ENCODE peak calls at places on chromosomes 4 and X, in five cellular contexts. One of them, this sample, is unnamed.

GRCh38 chrX:33817266-33817665 is 314.8 kb downstream of the FAM47A start:
- DNase-seq in right cardiac atrium: no peak
- DNase-seq in small intestine: no peak
- DNase-seq in colonic mucosa: no peak
- DNase-seq in dorsolateral prefrontal cortex: no peak
- DNase-seq in this sample: no peak

GRCh38 chr4:37434469-37434868 is 189.9 kb downstream of the NWD2 start:
- DNase-seq in right cardiac atrium: no peak
- DNase-seq in small intestine: peak; percentile 35
- DNase-seq in colonic mucosa: no peak
- DNase-seq in dorsolateral prefrontal cortex: no peak
- DNase-seq in this sample: no peak

GRCh38 chr4:22372958-22373357 is 142.9 kb downstream of the ADGRA3 start:
- DNase-seq in right cardiac atrium: no peak
- DNase-seq in small intestine: no peak
- DNase-seq in colonic mucosa: no peak
- DNase-seq in dorsolateral prefrontal cortex: no peak
- DNase-seq in this sample: no peak

GRCh38 chrX:11755724-11756123 is 2.3 kb upstream of the MSL3 start:
- DNase-seq in right cardiac atrium: no peak
- DNase-seq in small intestine: peak; percentile 7
- DNase-seq in colonic mucosa: no peak
- DNase-seq in dorsolateral prefrontal cortex: no peak
- DNase-seq in this sample: no peak

GRCh38 chr4:141686146-141686775 is 49.9 kb downstream of the IL15 start:
- DNase-seq in right cardiac atrium: no peak
- DNase-seq in small intestine: no peak
- DNase-seq in colonic mucosa: no peak
- DNase-seq in dorsolateral prefrontal cortex: no peak
- DNase-seq in this sample: no peak

GRCh38 chrX:24520472-24520871 is 55.4 kb downstream of the PDK3 start:
- DNase-seq in right cardiac atrium: no peak
- DNase-seq in small intestine: no peak
- DNase-seq in colonic mucosa: no peak
- DNase-seq in dorsolateral prefrontal cortex: no peak
- DNase-seq in this sample: no peak

GRCh38 chr4:67909910-67910905 is 26.4 kb upstream of the TMPRSS11D start:
- DNase-seq in right cardiac atrium: no peak
- DNase-seq in small intestine: peak; percentile 3
- DNase-seq in colonic mucosa: no peak
- DNase-seq in dorsolateral prefrontal cortex: no peak
- DNase-seq in this sample: no peak

GRCh38 chr4:137531121-137531520 is 1.2 kb downstream of the PCDH18 start:
- DNase-seq in right cardiac atrium: no peak
- DNase-seq in small intestine: no peak
- DNase-seq in colonic mucosa: no peak
- DNase-seq in dorsolateral prefrontal cortex: no peak
- DNase-seq in this sample: no peak

GRCh38 chr4:39635023-39635422 is 3.6 kb downstream of the SMIM14 start:
- DNase-seq in right cardiac atrium: no peak
- DNase-seq in small intestine: peak; percentile 27
- DNase-seq in colonic mucosa: peak; percentile 63
- DNase-seq in dorsolateral prefrontal cortex: no peak
- DNase-seq in this sample: no peak

GRCh38 chr4:148061795-148062194 is 329.9 kb downstream of the ARHGAP10 start:
- DNase-seq in right cardiac atrium: no peak
- DNase-seq in small intestine: peak; percentile 72
- DNase-seq in colonic mucosa: peak; percentile 53
- DNase-seq in dorsolateral prefrontal cortex: no peak
- DNase-seq in this sample: no peak
- H3K27me3 ChIP-seq in right cardiac atrium: no peaks in the 10 kb centered on the region
- H3K27me3 ChIP-seq in small intestine: no peaks in the 10 kb centered on the region
- H3K27me3 ChIP-seq in colonic mucosa: no peaks in the 10 kb centered on the region
- H3K27me3 ChIP-seq in dorsolateral prefrontal cortex: no peaks in the 10 kb centered on the region
- H3K27me3 ChIP-seq in this sample: no peaks in the 10 kb centered on the region

DNA sequence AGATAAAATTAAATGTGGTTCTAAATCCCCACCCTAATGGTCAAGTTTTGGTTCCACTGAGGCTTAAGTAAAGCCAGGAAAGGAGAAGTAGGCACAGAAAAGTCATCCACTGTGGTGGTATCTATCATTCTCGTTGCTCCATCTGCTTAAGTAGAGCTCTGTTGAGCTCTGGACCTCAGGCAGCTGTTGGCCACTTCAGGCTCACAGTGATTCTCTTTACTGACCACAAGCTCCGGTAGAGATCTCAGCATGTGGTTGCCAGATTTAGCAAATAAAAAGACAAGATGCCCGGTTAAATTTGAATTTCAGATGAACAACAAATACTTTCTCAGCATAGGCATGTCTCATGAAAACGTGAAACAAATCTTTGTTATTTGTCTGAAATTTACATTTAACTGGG is 132.3 kb upstream of the PTCHD1 start:
- DNase-seq in right cardiac atrium: no peak
- DNase-seq in small intestine: no peak
- DNase-seq in colonic mucosa: no peak
- DNase-seq in dorsolateral prefrontal cortex: no peak
- DNase-seq in this sample: no peak
- H3K27me3 ChIP-seq in right cardiac atrium: no peaks in the 10 kb centered on the region
- H3K27me3 ChIP-seq in small intestine: no peaks in the 10 kb centered on the region
- H3K27me3 ChIP-seq in colonic mucosa: no peaks in the 10 kb centered on the region
- H3K27me3 ChIP-seq in dorsolateral prefrontal cortex: peaks cover 7% of the 10 kb centered on the region
- H3K27me3 ChIP-seq in this sample: no peaks in the 10 kb centered on the region

DNA sequence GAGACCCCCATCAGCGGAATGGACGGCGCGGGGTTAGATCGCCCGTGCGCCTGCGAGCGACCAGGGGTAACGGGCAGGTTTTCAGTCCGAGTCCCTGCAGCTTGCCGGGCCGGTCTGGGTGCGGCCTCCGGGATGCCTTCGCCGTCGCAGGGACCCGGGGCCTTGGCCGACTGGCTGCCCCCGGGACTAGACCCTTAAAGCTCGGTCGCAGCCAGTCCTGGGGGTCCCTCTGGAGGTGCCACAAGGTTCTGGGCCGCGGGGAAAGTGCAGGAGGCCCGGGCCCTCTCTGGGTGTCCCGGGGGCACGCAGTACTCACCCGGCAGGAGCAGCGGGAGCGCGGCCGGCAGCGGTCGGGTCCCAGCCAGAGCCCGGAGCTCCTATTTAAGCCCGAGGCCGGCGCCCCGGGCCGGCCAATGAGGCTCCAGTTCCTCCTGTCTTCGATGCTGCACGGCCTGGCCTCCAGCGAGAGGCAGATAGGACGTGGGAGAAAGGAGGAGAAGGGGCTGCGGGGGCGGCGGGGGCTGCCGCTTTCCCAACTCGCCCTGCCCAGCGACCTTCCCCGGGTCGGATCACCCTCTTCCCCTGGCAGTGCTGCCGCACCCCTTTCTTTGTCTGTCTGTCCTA is at the start of gene SPON2:
- DNase-seq in right cardiac atrium: peak; percentile 40
- DNase-seq in small intestine: no peak
- DNase-seq in colonic mucosa: no peak
- DNase-seq in dorsolateral prefrontal cortex: no peak
- DNase-seq in this sample: no peak
- H3K27me3 ChIP-seq in right cardiac atrium: no peaks in the 10 kb centered on the region
- H3K27me3 ChIP-seq in small intestine: no peaks in the 10 kb centered on the region
- H3K27me3 ChIP-seq in colonic mucosa: peaks cover 32% of the 10 kb centered on the region
- H3K27me3 ChIP-seq in dorsolateral prefrontal cortex: peaks cover 38% of the 10 kb centered on the region
- H3K27me3 ChIP-seq in this sample: no peaks in the 10 kb centered on the region

DNA sequence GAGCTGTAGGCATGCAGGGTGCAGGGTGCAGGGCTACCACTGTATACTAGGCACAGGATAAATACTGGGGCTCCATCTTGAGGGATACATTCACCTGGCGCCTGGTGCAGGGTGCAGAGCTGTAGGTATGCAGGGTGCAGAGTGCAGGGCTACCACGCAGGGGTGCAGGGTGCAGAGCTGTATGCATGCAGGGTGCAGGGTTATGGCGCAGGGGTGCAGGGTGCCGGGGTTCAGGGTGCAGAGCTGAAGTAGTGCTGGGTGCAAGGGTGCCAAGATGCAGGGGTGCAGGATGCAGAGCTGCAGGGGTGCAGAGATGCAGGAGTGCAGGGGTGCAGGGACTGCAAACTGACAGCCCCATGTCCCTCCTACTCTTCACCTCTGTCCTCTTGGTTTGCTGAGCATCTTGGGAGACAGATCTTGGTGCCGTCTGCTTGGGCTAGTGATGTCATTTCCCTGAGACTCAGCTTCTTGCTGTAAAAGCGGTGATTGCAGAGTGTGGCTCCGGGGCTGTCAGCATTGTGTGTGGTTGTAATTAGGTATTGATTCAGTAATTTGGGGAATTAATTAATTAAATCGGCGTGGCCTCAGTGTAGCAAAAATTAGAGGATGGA is 91.2 kb downstream of the ADRA2C start:
- DNase-seq in right cardiac atrium: no peak
- DNase-seq in small intestine: no peak
- DNase-seq in colonic mucosa: no peak
- DNase-seq in dorsolateral prefrontal cortex: no peak
- DNase-seq in this sample: no peak
- H3K27me3 ChIP-seq in right cardiac atrium: no peaks in the 10 kb centered on the region
- H3K27me3 ChIP-seq in small intestine: no peaks in the 10 kb centered on the region
- H3K27me3 ChIP-seq in colonic mucosa: no peaks in the 10 kb centered on the region
- H3K27me3 ChIP-seq in dorsolateral prefrontal cortex: no peaks in the 10 kb centered on the region
- H3K27me3 ChIP-seq in this sample: peaks cover 3% of the 10 kb centered on the region

GRCh38 chr4:8159522-8160232 is 1.1 kb upstream of the ABLIM2 start:
- DNase-seq in right cardiac atrium: no peak
- DNase-seq in small intestine: no peak
- DNase-seq in colonic mucosa: no peak
- DNase-seq in dorsolateral prefrontal cortex: no peak
- DNase-seq in this sample: no peak

GRCh38 chr4:8160233-8160560 is 1.6 kb upstream of the ABLIM2 start:
- DNase-seq in right cardiac atrium: no peak
- DNase-seq in small intestine: no peak
- DNase-seq in colonic mucosa: no peak
- DNase-seq in dorsolateral prefrontal cortex: no peak
- DNase-seq in this sample: no peak

GRCh38 chr4:8162625-8163024 is 4.0 kb upstream of the ABLIM2 start:
- DNase-seq in right cardiac atrium: no peak
- DNase-seq in small intestine: no peak
- DNase-seq in colonic mucosa: no peak
- DNase-seq in dorsolateral prefrontal cortex: no peak
- DNase-seq in this sample: no peak

GRCh38 chr4:8158710-8159521 is at the start of gene ABLIM2:
- DNase-seq in right cardiac atrium: peak; percentile 99
- DNase-seq in small intestine: peak; percentile 96
- DNase-seq in colonic mucosa: peak; percentile 98
- DNase-seq in dorsolateral prefrontal cortex: peak; percentile 98
- DNase-seq in this sample: peak; percentile 93

DNA sequence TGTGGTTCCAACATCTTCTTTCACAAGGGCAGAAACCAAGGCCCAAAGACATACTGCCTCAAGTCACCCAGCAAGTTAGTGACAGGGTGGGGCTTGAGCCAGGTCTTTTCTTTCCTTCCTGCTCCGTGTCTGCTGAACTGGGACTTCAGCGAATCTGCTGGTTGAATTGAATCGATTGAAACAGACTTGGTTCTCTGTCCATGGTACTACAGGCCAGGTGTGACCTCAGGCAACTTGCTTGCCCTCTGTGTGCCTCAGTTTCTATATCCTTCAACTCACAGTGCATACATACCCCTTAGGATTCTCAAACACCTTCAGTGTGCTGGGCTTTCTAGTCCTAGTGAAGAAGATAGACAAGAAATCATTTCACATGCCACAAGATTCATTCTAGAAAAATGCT is 2.0 kb upstream of the ABLIM2 start:
- DNase-seq in right cardiac atrium: no peak
- DNase-seq in small intestine: no peak
- DNase-seq in colonic mucosa: no peak
- DNase-seq in dorsolateral prefrontal cortex: no peak
- DNase-seq in this sample: no peak
- H3K27me3 ChIP-seq in right cardiac atrium: no peaks in the 10 kb centered on the region
- H3K27me3 ChIP-seq in small intestine: no peaks in the 10 kb centered on the region
- H3K27me3 ChIP-seq in colonic mucosa: peaks cover 7% of the 10 kb centered on the region
- H3K27me3 ChIP-seq in dorsolateral prefrontal cortex: no peaks in the 10 kb centered on the region
- H3K27me3 ChIP-seq in this sample: peaks cover 5% of the 10 kb centered on the region

DNA sequence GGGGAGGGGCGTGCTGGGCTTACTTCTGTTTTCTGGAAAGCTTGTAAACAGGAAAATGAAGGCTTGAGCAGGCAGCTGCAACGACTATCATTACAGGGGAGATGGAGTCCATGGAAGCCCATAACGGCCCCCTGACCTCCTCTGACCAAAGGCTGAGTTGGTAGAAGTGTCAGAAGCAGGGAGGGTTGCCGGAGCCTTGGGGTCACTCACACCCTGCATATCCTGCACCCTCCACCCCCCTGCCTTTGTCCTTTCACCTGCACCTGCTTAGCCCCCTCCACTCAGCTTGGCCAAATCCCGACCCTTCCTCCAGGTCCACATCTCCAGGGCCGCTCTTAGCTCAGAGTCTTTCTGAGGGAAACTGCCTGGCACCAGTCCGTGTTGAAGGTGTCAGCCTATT is 12.5 kb upstream of the MSX1 start:
- DNase-seq in right cardiac atrium: no peak
- DNase-seq in small intestine: no peak
- DNase-seq in colonic mucosa: no peak
- DNase-seq in dorsolateral prefrontal cortex: no peak
- DNase-seq in this sample: no peak
- H3K27me3 ChIP-seq in right cardiac atrium: no peaks in the 10 kb centered on the region
- H3K27me3 ChIP-seq in small intestine: no peaks in the 10 kb centered on the region
- H3K27me3 ChIP-seq in colonic mucosa: peaks cover 9% of the 10 kb centered on the region
- H3K27me3 ChIP-seq in dorsolateral prefrontal cortex: no peaks in the 10 kb centered on the region
- H3K27me3 ChIP-seq in this sample: no peaks in the 10 kb centered on the region

DNA sequence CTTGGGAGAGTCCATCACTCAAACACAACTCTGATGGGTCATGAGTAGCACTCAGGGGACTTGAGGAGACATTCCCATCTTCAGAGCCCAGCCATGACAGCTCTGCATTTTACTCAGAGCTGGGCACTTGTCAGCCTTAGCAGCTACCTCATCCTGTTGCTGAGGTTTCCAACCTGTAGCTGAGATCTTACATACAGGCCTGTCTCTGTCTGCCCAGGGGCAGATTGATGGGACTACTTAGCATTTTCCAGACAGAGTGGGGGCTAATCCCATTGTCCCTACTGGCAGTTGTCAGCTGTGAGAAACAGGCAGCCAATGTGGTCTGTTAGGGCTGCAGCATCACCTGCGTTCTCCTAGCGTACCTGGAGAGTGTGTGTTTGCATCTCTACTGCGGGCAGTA is 3.5 kb downstream of the FHDC1 start:
- DNase-seq in right cardiac atrium: no peak
- DNase-seq in small intestine: no peak
- DNase-seq in colonic mucosa: no peak
- DNase-seq in dorsolateral prefrontal cortex: no peak
- DNase-seq in this sample: no peak
- H3K27me3 ChIP-seq in right cardiac atrium: no peaks in the 10 kb centered on the region
- H3K27me3 ChIP-seq in small intestine: no peaks in the 10 kb centered on the region
- H3K27me3 ChIP-seq in colonic mucosa: no peaks in the 10 kb centered on the region
- H3K27me3 ChIP-seq in dorsolateral prefrontal cortex: no peaks in the 10 kb centered on the region
- H3K27me3 ChIP-seq in this sample: peaks cover 20% of the 10 kb centered on the region

DNA sequence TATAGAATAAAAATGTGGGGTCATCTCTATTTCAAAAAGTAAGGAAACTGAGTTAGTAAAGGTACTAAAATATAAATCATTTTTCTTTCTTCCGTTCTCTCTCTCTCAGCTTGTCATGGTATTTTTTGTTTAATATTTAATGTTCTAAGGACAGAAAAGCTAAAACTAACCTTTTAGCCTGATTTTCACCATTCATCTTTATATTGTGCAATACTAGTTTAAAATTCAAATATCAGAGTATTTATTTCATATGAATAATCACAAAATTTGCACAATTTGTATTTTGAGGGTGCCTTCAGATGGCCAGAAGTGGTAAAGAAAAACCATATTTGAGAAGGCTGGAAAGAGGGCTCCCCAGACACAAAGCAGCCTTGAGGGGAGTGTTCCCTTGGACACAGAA is 197.6 kb upstream of the AR start:
- DNase-seq in right cardiac atrium: no peak
- DNase-seq in small intestine: no peak
- DNase-seq in colonic mucosa: no peak
- DNase-seq in dorsolateral prefrontal cortex: no peak
- DNase-seq in this sample: no peak
- H3K27me3 ChIP-seq in right cardiac atrium: no peaks in the 10 kb centered on the region
- H3K27me3 ChIP-seq in small intestine: peaks cover 2% of the 10 kb centered on the region
- H3K27me3 ChIP-seq in colonic mucosa: no peaks in the 10 kb centered on the region
- H3K27me3 ChIP-seq in dorsolateral prefrontal cortex: peaks cover 38% of the 10 kb centered on the region
- H3K27me3 ChIP-seq in this sample: no peaks in the 10 kb centered on the region